ENCODE peak calls at places on chromosomes 13 and 19, in ten cellular contexts. V is GM04503; I is fibroblast of the aortic adventitia; Q is HFFc6; G is activated CD4-positive, alpha-beta T cell treated with anti-CD3 and anti-CD28 coated beads, Interleukin-2, amount 50 U/mL, for 48 hours; S is endothelial cell; B is NCI-H748 treated with DMSO at 0.1 percent for 48 hours; W is T-helper 1 cell; O is Caco-2; H is hepatocyte. L is an unnamed sample.

GRCh38 chr19:14563989-14564650 is 7.7 kb downstream of the NDUFB7 start:
- DNase-seq in V (no peak), I (no peak), Q (no peak), G (peak), S (no peak), B (no peak), W (peak), O (peak), H (peak), L (no peak)

GRCh38 chr13:84867246-84867645 is 932.0 kb downstream of the SLITRK6 start:
- DNase-seq in V (no peak), I (no peak), Q (no peak), G (no peak), S (no peak), B (no peak), W (no peak), O (no peak), H (no peak), L (no peak)

GRCh38 chr19:24054044-24054935 is 32.7 kb upstream of the ZNF254 start:
- DNase-seq in V (peak), I (peak), Q (peak), G (no peak), S (no peak), B (no peak), W (no peak), O (no peak), H (peak), L (peak)

GRCh38 chr19:39995794-39996193 is 1.1 kb upstream of the ZNF546 start:
- DNase-seq in V (no peak), I (peak), Q (no peak), G (no peak), S (no peak), B (no peak), W (no peak), O (no peak), H (no peak), L (no peak)

GRCh38 chr19:46031781-46032596 is 8.8 kb downstream of the IGFL4 start:
- DNase-seq in V (no peak), I (no peak), Q (no peak), G (no peak), S (no peak), B (no peak), W (no peak), O (no peak), H (no peak), L (no peak)

GRCh38 chr19:50703915-50704548 is 15.6 kb downstream of the SHANK1 start:
- DNase-seq in V (no peak), I (no peak), Q (no peak), G (no peak), S (no peak), B (peak), W (no peak), O (peak), H (no peak), L (no peak)

GRCh38 chr13:75579529-75579928 is 29.9 kb downstream of the UCHL3 start:
- DNase-seq in V (no peak), I (no peak), Q (no peak), G (no peak), S (no peak), B (no peak), W (no peak), O (no peak), H (no peak), L (no peak)

GRCh38 chr13:24618219-24618955 is 61.8 kb upstream of the ATP12A start:
- DNase-seq in V (no peak), I (no peak), Q (no peak), G (peak), S (no peak), B (no peak), W (peak), O (no peak), H (no peak), L (no peak)

GRCh38 chr13:37442996-37443395 is 155.6 kb downstream of the POSTN start:
- DNase-seq in V (no peak), I (no peak), Q (no peak), G (no peak), S (no peak), B (no peak), W (no peak), O (no peak), H (no peak), L (no peak)

GRCh38 chr13:111791131-111791530 is 275.8 kb upstream of the SOX1 start:
- DNase-seq in V (no peak), I (no peak), Q (no peak), G (no peak), S (no peak), B (no peak), W (no peak), O (no peak), H (no peak), L (no peak)

GRCh38 chr13:45879666-45880065 is 28.1 kb upstream of the SIAH3 start:
- DNase-seq in V (no peak), I (no peak), Q (no peak), G (no peak), S (peak), B (no peak), W (no peak), O (peak), H (peak), L (no peak)

GRCh38 chr13:28429685-28430290 is 65.1 kb downstream of the FLT1 start:
- DNase-seq in V (no peak), I (no peak), Q (no peak), G (no peak), S (no peak), B (peak), W (no peak), O (no peak), H (no peak), L (no peak)

GRCh38 chr13:106533940-106534843 is 1.3 kb downstream of the EFNB2 start:
- DNase-seq in V (no peak), I (peak), Q (peak), G (peak), S (peak), B (no peak), W (no peak), O (peak), H (peak), L (no peak)

GRCh38 chr13:111857846-111858560 is 208.9 kb upstream of the SOX1 start:
- DNase-seq in V (no peak), I (no peak), Q (no peak), G (no peak), S (no peak), B (no peak), W (no peak), O (no peak), H (no peak), L (no peak)

GRCh38 chr13:33323766-33324525 is 38.4 kb upstream of the STARD13 start:
- DNase-seq in V (no peak), I (peak), Q (no peak), G (no peak), S (no peak), B (no peak), W (no peak), O (no peak), H (no peak), L (no peak)

GRCh38 chr13:30700364-30700763 is 35.0 kb upstream of the ALOX5AP start:
- DNase-seq in V (no peak), I (no peak), Q (no peak), G (no peak), S (no peak), B (no peak), W (no peak), O (no peak), H (no peak), L (no peak)

GRCh38 chr19:32859591-32859990 is 10.0 kb downstream of the SLC7A9 start:
- DNase-seq in V (no peak), I (no peak), Q (no peak), G (no peak), S (no peak), B (no peak), W (no peak), O (no peak), H (no peak), L (no peak)

GRCh38 chr13:94711561-94712286 is 621 bp downstream of the SOX21 start:
- DNase-seq in V (no peak), I (no peak), Q (no peak), G (peak), S (no peak), B (peak), W (no peak), O (no peak), H (peak), L (no peak)

GRCh38 chr19:8589177-8589714 is 12.0 kb upstream of the MYO1F start:
- DNase-seq in V (no peak), I (no peak), Q (no peak), G (no peak), S (no peak), B (no peak), W (no peak), O (no peak), H (no peak), L (no peak)

GRCh38 chr19:13588953-13589833 is 82.9 kb upstream of the CACNA1A start:
- DNase-seq in V (no peak), I (peak), Q (peak), G (peak), S (peak), B (no peak), W (peak), O (peak), H (peak), L (no peak)

GRCh38 chr13:99178636-99179035 is 22.0 kb upstream of the UBAC2 start:
- DNase-seq in V (no peak), I (no peak), Q (no peak), G (no peak), S (no peak), B (no peak), W (no peak), O (no peak), H (no peak), L (no peak)

GRCh38 chr13:110469597-110469996 is 91.9 kb downstream of the RAB20 start:
- DNase-seq in V (no peak), I (no peak), Q (no peak), G (no peak), S (no peak), B (no peak), W (no peak), O (no peak), H (no peak), L (no peak)

GRCh38 chr13:40666058-40666904 is at the start of gene FOXO1:
- DNase-seq in V (peak), I (peak), Q (peak), G (peak), S (peak), B (peak), W (peak), O (peak), H (peak), L (no peak)

GRCh38 chr19:16886305-16886880 is 2.4 kb upstream of the F2RL3 start:
- DNase-seq in V (peak), I (peak), Q (no peak), G (no peak), S (no peak), B (no peak), W (no peak), O (peak), H (peak), L (no peak)

GRCh38 chr19:6528544-6529121 is 2.2 kb upstream of the TNFSF9 start:
- DNase-seq in V (no peak), I (peak), Q (no peak), G (no peak), S (no peak), B (no peak), W (no peak), O (no peak), H (no peak), L (no peak)

GRCh38 chr13:113532156-113532806 is 41.8 kb upstream of the DCUN1D2 start:
- DNase-seq in V (no peak), I (peak), Q (no peak), G (no peak), S (no peak), B (no peak), W (no peak), O (peak), H (no peak), L (no peak)

GRCh38 chr13:73792796-73793195 is 341.4 kb downstream of the KLF12 start:
- DNase-seq in V (no peak), I (no peak), Q (no peak), G (no peak), S (no peak), B (no peak), W (no peak), O (no peak), H (no peak), L (no peak)